ENCODE peak calls at places on chromosomes 4 and X, in seven cellular contexts. One of them, this sample, is unnamed.

GRCh38 chrX:3820170-3820569 is 106.7 kb upstream of the PRKX start:
- DNase-seq in HCT116: no peak
- DNase-seq in Panc1: no peak
- DNase-seq in Calu3: no peak
- DNase-seq in activated effector memory CD4-positive, alpha-beta T cell treated with anti-CD3 and anti-CD28 coated beads, Interleukin-2, amount 50 U/mL, for 16 hours: no peak
- DNase-seq in body of pancreas: no peak
- DNase-seq in activated T-helper 9 cell treated with anti-CD3 and anti-CD28 coated beads, Interleukin-2, amount 50 U/mL, for 16 hours: no peak
- DNase-seq in this sample: no peak

GRCh38 chr4:148442830-148443549 is 776 bp upstream of the NR3C2 start:
- DNase-seq in Panc1: no peak
- DNase-seq in Calu3: no peak
- DNase-seq in activated effector memory CD4-positive, alpha-beta T cell treated with anti-CD3 and anti-CD28 coated beads, Interleukin-2, amount 50 U/mL, for 16 hours: no peak
- DNase-seq in body of pancreas: no peak
- DNase-seq in activated T-helper 9 cell treated with anti-CD3 and anti-CD28 coated beads, Interleukin-2, amount 50 U/mL, for 16 hours: no peak
- DNase-seq in HCT116: no peak
- DNase-seq in this sample: peak

GRCh38 chr4:168691621-168692376 is 194.9 kb downstream of the PALLD start:
- DNase-seq in activated T-helper 9 cell treated with anti-CD3 and anti-CD28 coated beads, Interleukin-2, amount 50 U/mL, for 16 hours: no peak
- DNase-seq in HCT116: no peak
- DNase-seq in Panc1: no peak
- DNase-seq in activated effector memory CD4-positive, alpha-beta T cell treated with anti-CD3 and anti-CD28 coated beads, Interleukin-2, amount 50 U/mL, for 16 hours: no peak
- DNase-seq in Calu3: no peak
- DNase-seq in body of pancreas: no peak
- DNase-seq in this sample: no peak

GRCh38 chrX:79065696-79066095 is 78.8 kb upstream of the GPR174 start:
- DNase-seq in activated effector memory CD4-positive, alpha-beta T cell treated with anti-CD3 and anti-CD28 coated beads, Interleukin-2, amount 50 U/mL, for 16 hours: no peak
- DNase-seq in body of pancreas: no peak
- DNase-seq in Panc1: no peak
- DNase-seq in Calu3: no peak
- DNase-seq in activated T-helper 9 cell treated with anti-CD3 and anti-CD28 coated beads, Interleukin-2, amount 50 U/mL, for 16 hours: no peak
- DNase-seq in HCT116: no peak
- DNase-seq in this sample: peak

GRCh38 chrX:22037225-22037624 is 5.1 kb downstream of the PHEX start:
- DNase-seq in Panc1: no peak
- DNase-seq in body of pancreas: no peak
- DNase-seq in HCT116: no peak
- DNase-seq in Calu3: no peak
- DNase-seq in activated effector memory CD4-positive, alpha-beta T cell treated with anti-CD3 and anti-CD28 coated beads, Interleukin-2, amount 50 U/mL, for 16 hours: no peak
- DNase-seq in activated T-helper 9 cell treated with anti-CD3 and anti-CD28 coated beads, Interleukin-2, amount 50 U/mL, for 16 hours: no peak
- DNase-seq in this sample: no peak

GRCh38 chr4:124685851-124686250 is 26.7 kb downstream of the ANKRD50 start:
- DNase-seq in HCT116: no peak
- DNase-seq in body of pancreas: no peak
- DNase-seq in Calu3: no peak
- DNase-seq in Panc1: no peak
- DNase-seq in activated T-helper 9 cell treated with anti-CD3 and anti-CD28 coated beads, Interleukin-2, amount 50 U/mL, for 16 hours: no peak
- DNase-seq in activated effector memory CD4-positive, alpha-beta T cell treated with anti-CD3 and anti-CD28 coated beads, Interleukin-2, amount 50 U/mL, for 16 hours: no peak
- DNase-seq in this sample: no peak

GRCh38 chr4:40845136-40845910 is 95.6 kb downstream of the NSUN7 start:
- DNase-seq in activated effector memory CD4-positive, alpha-beta T cell treated with anti-CD3 and anti-CD28 coated beads, Interleukin-2, amount 50 U/mL, for 16 hours: no peak
- DNase-seq in body of pancreas: no peak
- DNase-seq in HCT116: no peak
- DNase-seq in Calu3: no peak
- DNase-seq in activated T-helper 9 cell treated with anti-CD3 and anti-CD28 coated beads, Interleukin-2, amount 50 U/mL, for 16 hours: no peak
- DNase-seq in Panc1: no peak
- DNase-seq in this sample: no peak

GRCh38 chr4:180356766-180357165 is 1886.4 kb upstream of the TENM3 start:
- DNase-seq in activated T-helper 9 cell treated with anti-CD3 and anti-CD28 coated beads, Interleukin-2, amount 50 U/mL, for 16 hours: no peak
- DNase-seq in Calu3: no peak
- DNase-seq in Panc1: no peak
- DNase-seq in activated effector memory CD4-positive, alpha-beta T cell treated with anti-CD3 and anti-CD28 coated beads, Interleukin-2, amount 50 U/mL, for 16 hours: no peak
- DNase-seq in body of pancreas: no peak
- DNase-seq in HCT116: no peak
- DNase-seq in this sample: no peak